ENCODE peak calls at places on chromosomes 4 and X, in six cellular contexts. One of them, this sample, is unnamed.
A peak's percentile ranks its signal among the peaks of the same experiment; 100 is the strongest.

GRCh38 chrX:13891367-13892146 is 74.7 kb upstream of the GPM6B start:
- DNase-seq in uterus: no peak
- DNase-seq in tibial nerve: no peak
- DNase-seq in CD8-positive, alpha-beta T cell: no peak
- DNase-seq in Panc1: no peak
- DNase-seq in lower lobe of right lung: no peak
- DNase-seq in this sample: no peak

GRCh38 chr4:81698536-81698935 is 226.8 kb upstream of the RASGEF1B start:
- DNase-seq in uterus: no peak
- DNase-seq in tibial nerve: no peak
- DNase-seq in CD8-positive, alpha-beta T cell: no peak
- DNase-seq in Panc1: no peak
- DNase-seq in lower lobe of right lung: no peak
- DNase-seq in this sample: no peak

GRCh38 chrX:10769165-10769564 is 148.8 kb upstream of the MID1 start:
- DNase-seq in uterus: no peak
- DNase-seq in tibial nerve: no peak
- DNase-seq in CD8-positive, alpha-beta T cell: no peak
- DNase-seq in Panc1: no peak
- DNase-seq in lower lobe of right lung: no peak
- DNase-seq in this sample: no peak

GRCh38 chr4:156517546-156517945 is 454.1 kb downstream of the PDGFC start:
- DNase-seq in uterus: no peak
- DNase-seq in tibial nerve: no peak
- DNase-seq in CD8-positive, alpha-beta T cell: no peak
- DNase-seq in Panc1: no peak
- DNase-seq in lower lobe of right lung: no peak
- DNase-seq in this sample: no peak

GRCh38 chrX:110241816-110242215 is 76.1 kb downstream of the AMMECR1 start:
- DNase-seq in uterus: peak; percentile 16
- DNase-seq in tibial nerve: no peak
- DNase-seq in CD8-positive, alpha-beta T cell: no peak
- DNase-seq in Panc1: no peak
- DNase-seq in lower lobe of right lung: no peak
- DNase-seq in this sample: no peak

GRCh38 chr4:145791988-145792387 is 112.0 kb downstream of the C4orf51 start:
- DNase-seq in uterus: no peak
- DNase-seq in tibial nerve: no peak
- DNase-seq in CD8-positive, alpha-beta T cell: no peak
- DNase-seq in Panc1: no peak
- DNase-seq in lower lobe of right lung: no peak
- DNase-seq in this sample: no peak

GRCh38 chrX:104130808-104131207 is 18.5 kb downstream of the ZCCHC18 start:
- DNase-seq in uterus: no peak
- DNase-seq in tibial nerve: no peak
- DNase-seq in CD8-positive, alpha-beta T cell: no peak
- DNase-seq in Panc1: no peak
- DNase-seq in lower lobe of right lung: no peak
- DNase-seq in this sample: no peak

GRCh38 chr4:19945979-19946380 is 305.7 kb upstream of the SLIT2 start:
- DNase-seq in uterus: no peak
- DNase-seq in tibial nerve: no peak
- DNase-seq in CD8-positive, alpha-beta T cell: no peak
- DNase-seq in Panc1: no peak
- DNase-seq in lower lobe of right lung: no peak
- DNase-seq in this sample: peak; percentile 96

GRCh38 chr4:80711956-80712355 is 318.6 kb upstream of the BMP3 start:
- DNase-seq in uterus: no peak
- DNase-seq in tibial nerve: no peak
- DNase-seq in CD8-positive, alpha-beta T cell: no peak
- DNase-seq in Panc1: no peak
- DNase-seq in lower lobe of right lung: no peak
- DNase-seq in this sample: no peak

GRCh38 chr4:181821039-181822004 is 421.9 kb upstream of the TENM3 start:
- DNase-seq in uterus: no peak
- DNase-seq in tibial nerve: no peak
- DNase-seq in CD8-positive, alpha-beta T cell: no peak
- DNase-seq in Panc1: no peak
- DNase-seq in lower lobe of right lung: no peak
- DNase-seq in this sample: no peak

GRCh38 chrX:43655961-43656494 is at the start of gene MAOA:
- DNase-seq in uterus: peak; percentile 88
- DNase-seq in tibial nerve: peak; percentile 86
- DNase-seq in CD8-positive, alpha-beta T cell: peak; percentile 20
- DNase-seq in Panc1: no peak
- DNase-seq in lower lobe of right lung: peak; percentile 92
- DNase-seq in this sample: no peak

GRCh38 chr4:187555174-187555573 is 440.4 kb upstream of the ZFP42 start:
- DNase-seq in uterus: no peak
- DNase-seq in tibial nerve: no peak
- DNase-seq in CD8-positive, alpha-beta T cell: no peak
- DNase-seq in Panc1: no peak
- DNase-seq in lower lobe of right lung: no peak
- DNase-seq in this sample: no peak

GRCh38 chr4:167775374-167775773 is 317.0 kb upstream of the ANXA10 start:
- DNase-seq in uterus: no peak
- DNase-seq in tibial nerve: no peak
- DNase-seq in CD8-positive, alpha-beta T cell: no peak
- DNase-seq in Panc1: no peak
- DNase-seq in lower lobe of right lung: no peak
- DNase-seq in this sample: no peak

GRCh38 chr4:159401791-159402380 is 299.0 kb downstream of the RAPGEF2 start:
- DNase-seq in uterus: no peak
- DNase-seq in tibial nerve: no peak
- DNase-seq in CD8-positive, alpha-beta T cell: no peak
- DNase-seq in Panc1: no peak
- DNase-seq in lower lobe of right lung: no peak
- DNase-seq in this sample: peak; percentile 85

GRCh38 chrX:132749406-132749805 is 209.0 kb downstream of the HS6ST2 start:
- DNase-seq in uterus: no peak
- DNase-seq in tibial nerve: no peak
- DNase-seq in CD8-positive, alpha-beta T cell: no peak
- DNase-seq in Panc1: no peak
- DNase-seq in lower lobe of right lung: no peak
- DNase-seq in this sample: no peak

GRCh38 chr4:67393699-67394281 is 151.5 kb downstream of the CENPC start:
- DNase-seq in uterus: no peak
- DNase-seq in tibial nerve: peak; percentile 68
- DNase-seq in CD8-positive, alpha-beta T cell: no peak
- DNase-seq in Panc1: no peak
- DNase-seq in lower lobe of right lung: no peak
- DNase-seq in this sample: no peak

GRCh38 chrX:44203791-44204190 is 139.7 kb downstream of the EFHC2 start:
- DNase-seq in uterus: no peak
- DNase-seq in tibial nerve: no peak
- DNase-seq in CD8-positive, alpha-beta T cell: no peak
- DNase-seq in Panc1: no peak
- DNase-seq in lower lobe of right lung: no peak
- DNase-seq in this sample: no peak

GRCh38 chr4:35534946-35535345 is 709.4 kb downstream of the ARAP2 start:
- DNase-seq in uterus: no peak
- DNase-seq in tibial nerve: no peak
- DNase-seq in CD8-positive, alpha-beta T cell: no peak
- DNase-seq in Panc1: no peak
- DNase-seq in lower lobe of right lung: no peak
- DNase-seq in this sample: no peak

DNA sequence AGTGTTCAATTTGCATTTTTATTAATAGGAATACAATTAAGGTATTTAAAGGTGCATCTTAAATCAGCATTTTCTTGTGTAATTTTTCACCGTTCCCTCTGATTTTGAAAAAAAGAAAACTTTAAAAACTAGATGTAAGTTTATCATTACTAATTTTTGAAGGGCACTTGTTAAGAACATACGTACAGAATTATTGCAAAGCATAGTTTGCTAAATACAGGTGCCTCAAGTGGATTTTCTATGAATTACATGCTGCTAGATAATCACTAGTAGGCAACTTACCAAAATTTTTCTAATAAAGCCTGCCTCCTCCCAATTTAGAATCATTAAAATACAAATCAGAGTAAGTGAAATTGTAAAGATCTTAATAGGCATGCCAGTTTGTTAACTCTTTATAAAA is 8.5 kb downstream of the CNKSR2 start:
- DNase-seq in uterus: no peak
- DNase-seq in tibial nerve: no peak
- DNase-seq in CD8-positive, alpha-beta T cell: no peak
- DNase-seq in Panc1: no peak
- DNase-seq in lower lobe of right lung: no peak
- DNase-seq in this sample: no peak
- H3K36me3 ChIP-seq in uterus: no peaks in the 10 kb centered on the region
- H3K36me3 ChIP-seq in tibial nerve: no peaks in the 10 kb centered on the region
- H3K36me3 ChIP-seq in CD8-positive, alpha-beta T cell: no peaks in the 10 kb centered on the region
- H3K36me3 ChIP-seq in Panc1: no peaks in the 10 kb centered on the region
- H3K36me3 ChIP-seq in lower lobe of right lung: no peaks in the 10 kb centered on the region
- H3K36me3 ChIP-seq in this sample: no peaks in the 10 kb centered on the region

DNA sequence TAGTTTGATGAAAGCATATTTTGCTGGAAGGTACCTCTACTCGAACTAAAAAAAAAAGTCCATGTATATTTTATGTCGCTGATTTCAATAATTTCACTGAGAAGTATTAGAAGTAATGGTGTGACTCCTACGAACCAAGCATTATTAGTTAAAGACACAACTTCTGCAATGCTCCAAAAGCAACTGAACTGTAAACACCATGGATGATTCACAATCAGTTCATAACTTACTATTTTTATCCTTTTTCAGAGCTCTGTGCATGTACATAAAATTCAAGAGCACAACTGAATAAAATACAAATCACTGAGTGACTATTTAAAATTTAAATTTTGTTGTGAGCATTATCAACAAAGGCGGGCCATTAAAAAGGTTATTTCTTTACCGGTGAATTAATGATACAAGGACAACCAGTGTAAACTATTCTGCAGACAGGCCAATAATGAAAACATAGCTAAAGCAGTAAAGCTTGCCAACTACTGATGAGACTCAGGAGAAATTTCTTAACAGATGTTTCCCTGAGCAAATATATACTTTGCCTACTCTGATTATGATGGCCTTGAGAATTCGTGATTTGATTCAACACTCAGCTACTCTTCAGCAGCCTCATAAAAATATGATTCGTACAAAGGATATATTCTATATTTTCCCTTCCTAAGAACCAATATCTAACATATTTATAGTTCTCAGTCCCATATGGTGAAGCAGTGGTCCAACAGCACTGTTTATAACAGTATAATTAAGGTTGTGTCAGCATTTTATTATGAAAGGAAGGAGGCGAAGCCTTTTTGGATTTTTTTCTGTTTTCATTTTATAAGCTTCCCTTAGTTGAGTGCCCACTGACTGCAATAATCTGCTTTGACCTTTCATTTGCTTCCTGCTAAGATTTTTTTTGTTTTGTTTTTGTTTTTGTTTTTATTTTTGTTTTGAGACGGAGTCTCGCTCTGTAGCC is 62.8 kb upstream of the NEIL3 start:
- DNase-seq in uterus: no peak
- DNase-seq in tibial nerve: no peak
- DNase-seq in CD8-positive, alpha-beta T cell: no peak
- DNase-seq in Panc1: no peak
- DNase-seq in lower lobe of right lung: no peak
- DNase-seq in this sample: peak; percentile 23
- H3K4me3 ChIP-seq in uterus: no peak overlapping the region
- H3K4me3 ChIP-seq in tibial nerve: no peak overlapping the region
- H3K4me3 ChIP-seq in CD8-positive, alpha-beta T cell: no peak overlapping the region
- H3K4me3 ChIP-seq in Panc1: no peak overlapping the region
- H3K4me3 ChIP-seq in lower lobe of right lung: no peak overlapping the region
- H3K4me3 ChIP-seq in this sample: no peak overlapping the region

GRCh38 chr4:7089211-7089964 is 21.5 kb upstream of the GRPEL1 start:
- DNase-seq in uterus: no peak
- DNase-seq in tibial nerve: no peak
- DNase-seq in CD8-positive, alpha-beta T cell: no peak
- DNase-seq in Panc1: no peak
- DNase-seq in lower lobe of right lung: no peak
- DNase-seq in this sample: no peak

GRCh38 chr4:7087036-7087435 is 19.2 kb upstream of the GRPEL1 start:
- DNase-seq in uterus: no peak
- DNase-seq in tibial nerve: no peak
- DNase-seq in CD8-positive, alpha-beta T cell: no peak
- DNase-seq in Panc1: no peak
- DNase-seq in lower lobe of right lung: no peak
- DNase-seq in this sample: no peak

GRCh38 chr4:7086384-7086783 is 18.5 kb upstream of the GRPEL1 start:
- DNase-seq in uterus: no peak
- DNase-seq in tibial nerve: no peak
- DNase-seq in CD8-positive, alpha-beta T cell: no peak
- DNase-seq in Panc1: no peak
- DNase-seq in lower lobe of right lung: no peak
- DNase-seq in this sample: no peak

GRCh38 chr4:7083597-7084563 is 16.0 kb upstream of the GRPEL1 start:
- DNase-seq in uterus: no peak
- DNase-seq in tibial nerve: no peak
- DNase-seq in CD8-positive, alpha-beta T cell: no peak
- DNase-seq in Panc1: no peak
- DNase-seq in lower lobe of right lung: no peak
- DNase-seq in this sample: no peak
- TF ChIP-seq CTCF in uterus: no peak
- TF ChIP-seq CTCF in tibial nerve: no peak
- TF ChIP-seq CTCF in CD8-positive, alpha-beta T cell: no peak
- TF ChIP-seq CTCF in Panc1: no peak
- TF ChIP-seq CTCF in lower lobe of right lung: no peak
- TF ChIP-seq CTCF in this sample: no peak

GRCh38 chr4:26721685-26722084 is 137.8 kb downstream of the TBC1D19 start:
- DNase-seq in uterus: no peak
- DNase-seq in tibial nerve: no peak
- DNase-seq in CD8-positive, alpha-beta T cell: no peak
- DNase-seq in Panc1: no peak
- DNase-seq in lower lobe of right lung: no peak
- DNase-seq in this sample: no peak

GRCh38 chr4:26719954-26720552 is 136.2 kb downstream of the TBC1D19 start:
- DNase-seq in uterus: no peak
- DNase-seq in tibial nerve: no peak
- DNase-seq in CD8-positive, alpha-beta T cell: no peak
- DNase-seq in Panc1: peak; percentile 8
- DNase-seq in lower lobe of right lung: no peak
- DNase-seq in this sample: no peak

GRCh38 chr4:26717332-26717731 is 133.4 kb downstream of the TBC1D19 start:
- DNase-seq in uterus: no peak
- DNase-seq in tibial nerve: no peak
- DNase-seq in CD8-positive, alpha-beta T cell: no peak
- DNase-seq in Panc1: no peak
- DNase-seq in lower lobe of right lung: no peak
- DNase-seq in this sample: peak; percentile 53

GRCh38 chr4:26713563-26714145 is 129.8 kb downstream of the TBC1D19 start:
- DNase-seq in uterus: no peak
- DNase-seq in tibial nerve: no peak
- DNase-seq in CD8-positive, alpha-beta T cell: no peak
- DNase-seq in Panc1: no peak
- DNase-seq in lower lobe of right lung: no peak
- DNase-seq in this sample: no peak

GRCh38 chr4:26715636-26716242 is 131.9 kb downstream of the TBC1D19 start:
- DNase-seq in uterus: no peak
- DNase-seq in tibial nerve: no peak
- DNase-seq in CD8-positive, alpha-beta T cell: no peak
- DNase-seq in Panc1: no peak
- DNase-seq in lower lobe of right lung: no peak
- DNase-seq in this sample: no peak
- H3K36me3 ChIP-seq in uterus: no peaks in the 10 kb centered on the region
- H3K36me3 ChIP-seq in tibial nerve: no peaks in the 10 kb centered on the region
- H3K36me3 ChIP-seq in CD8-positive, alpha-beta T cell: no peaks in the 10 kb centered on the region
- H3K36me3 ChIP-seq in Panc1: no peaks in the 10 kb centered on the region
- H3K36me3 ChIP-seq in lower lobe of right lung: no peaks in the 10 kb centered on the region
- H3K36me3 ChIP-seq in this sample: no peaks in the 10 kb centered on the region

GRCh38 chr4:7066006-7066405 is 1.9 kb downstream of the GRPEL1 start:
- DNase-seq in uterus: no peak
- DNase-seq in tibial nerve: no peak
- DNase-seq in CD8-positive, alpha-beta T cell: no peak
- DNase-seq in Panc1: no peak
- DNase-seq in lower lobe of right lung: no peak
- DNase-seq in this sample: no peak
- H3K4me3 ChIP-seq in uterus: no peak overlapping the region
- H3K4me3 ChIP-seq in tibial nerve: no peak overlapping the region
- H3K4me3 ChIP-seq in CD8-positive, alpha-beta T cell: no peak overlapping the region
- H3K4me3 ChIP-seq in Panc1: peak overlapping the region; percentile 84
- H3K4me3 ChIP-seq in lower lobe of right lung: peak overlapping the region; percentile 92
- H3K4me3 ChIP-seq in this sample: no peak overlapping the region

This sample was measured in BJ.